ENCODE peak calls at places on chromosomes 13 and 19, in seven cellular contexts. One of them, this sample, is unnamed.

GRCh38 chr19:30811397-30812098 is 439.4 kb downstream of the ZNF536 start:
- DNase-seq in breast epithelium: no peak
- DNase-seq in hepatocyte: no peak
- DNase-seq in cardiac muscle cell: no peak
- DNase-seq in fibroblast of lung: no peak
- DNase-seq in Karpas-422: no peak
- DNase-seq in RWPE1: no peak
- DNase-seq in this sample: no peak

GRCh38 chr19:37930416-37930815 is 23.4 kb downstream of the SIPA1L3 start:
- DNase-seq in breast epithelium: no peak
- DNase-seq in hepatocyte: no peak
- DNase-seq in cardiac muscle cell: peak; percentile 46
- DNase-seq in fibroblast of lung: peak; percentile 60
- DNase-seq in Karpas-422: no peak
- DNase-seq in RWPE1: no peak
- DNase-seq in this sample: no peak

GRCh38 chr13:39894586-39894985 is 239.1 kb downstream of the COG6 start:
- DNase-seq in breast epithelium: no peak
- DNase-seq in hepatocyte: no peak
- DNase-seq in cardiac muscle cell: no peak
- DNase-seq in fibroblast of lung: no peak
- DNase-seq in Karpas-422: no peak
- DNase-seq in RWPE1: no peak
- DNase-seq in this sample: no peak

GRCh38 chr13:43085545-43085944 is 62.2 kb downstream of the DNAJC15 start:
- DNase-seq in breast epithelium: no peak
- DNase-seq in hepatocyte: peak; percentile 32
- DNase-seq in cardiac muscle cell: peak; percentile 65
- DNase-seq in fibroblast of lung: peak; percentile 26
- DNase-seq in Karpas-422: peak; percentile 74
- DNase-seq in RWPE1: peak; percentile 20
- DNase-seq in this sample: no peak

GRCh38 chr13:110702591-110703526 is 3.1 kb downstream of the CARS2 start:
- DNase-seq in breast epithelium: no peak
- DNase-seq in hepatocyte: no peak
- DNase-seq in cardiac muscle cell: peak; percentile 18
- DNase-seq in fibroblast of lung: peak; percentile 54
- DNase-seq in Karpas-422: no peak
- DNase-seq in RWPE1: no peak
- DNase-seq in this sample: no peak

GRCh38 chr13:39253774-39254173 is 215.5 kb downstream of the NHLRC3 start:
- DNase-seq in breast epithelium: no peak
- DNase-seq in hepatocyte: no peak
- DNase-seq in cardiac muscle cell: peak; percentile 46
- DNase-seq in fibroblast of lung: peak; percentile 16
- DNase-seq in Karpas-422: peak; percentile 27
- DNase-seq in RWPE1: no peak
- DNase-seq in this sample: no peak

GRCh38 chr19:34676697-34677385 is at the start of gene SCGB2B2:
- DNase-seq in breast epithelium: no peak
- DNase-seq in hepatocyte: no peak
- DNase-seq in cardiac muscle cell: no peak
- DNase-seq in fibroblast of lung: no peak
- DNase-seq in Karpas-422: no peak
- DNase-seq in RWPE1: peak; percentile 61
- DNase-seq in this sample: no peak

GRCh38 chr19:29699861-29700260 is 15.2 kb downstream of the C19orf12 start:
- DNase-seq in breast epithelium: no peak
- DNase-seq in hepatocyte: no peak
- DNase-seq in cardiac muscle cell: no peak
- DNase-seq in fibroblast of lung: no peak
- DNase-seq in Karpas-422: no peak
- DNase-seq in RWPE1: no peak
- DNase-seq in this sample: no peak

GRCh38 chr19:1952635-1953034 is 11.7 kb downstream of the CSNK1G2 start:
- DNase-seq in breast epithelium: no peak
- DNase-seq in hepatocyte: no peak
- DNase-seq in cardiac muscle cell: no peak
- DNase-seq in fibroblast of lung: no peak
- DNase-seq in Karpas-422: no peak
- DNase-seq in RWPE1: no peak
- DNase-seq in this sample: no peak

GRCh38 chr19:12092065-12092867 is 27.7 kb downstream of the ZNF844 start:
- DNase-seq in breast epithelium: peak; percentile 54
- DNase-seq in hepatocyte: peak; percentile 89
- DNase-seq in cardiac muscle cell: peak; percentile 93
- DNase-seq in fibroblast of lung: peak; percentile 89
- DNase-seq in Karpas-422: peak; percentile 96
- DNase-seq in RWPE1: peak; percentile 20
- DNase-seq in this sample: peak; percentile 58

GRCh38 chr19:9857920-9858746 is 23.0 kb downstream of the PIN1 start:
- DNase-seq in breast epithelium: no peak
- DNase-seq in hepatocyte: no peak
- DNase-seq in cardiac muscle cell: no peak
- DNase-seq in fibroblast of lung: no peak
- DNase-seq in Karpas-422: no peak
- DNase-seq in RWPE1: no peak
- DNase-seq in this sample: no peak

GRCh38 chr13:43561081-43561480 is 225.7 kb downstream of the ENOX1 start:
- DNase-seq in breast epithelium: no peak
- DNase-seq in hepatocyte: no peak
- DNase-seq in cardiac muscle cell: no peak
- DNase-seq in fibroblast of lung: no peak
- DNase-seq in Karpas-422: no peak
- DNase-seq in RWPE1: no peak
- DNase-seq in this sample: no peak

GRCh38 chr13:45296259-45296658 is 44.7 kb downstream of the TPT1 start:
- DNase-seq in breast epithelium: no peak
- DNase-seq in hepatocyte: no peak
- DNase-seq in cardiac muscle cell: no peak
- DNase-seq in fibroblast of lung: no peak
- DNase-seq in Karpas-422: no peak
- DNase-seq in RWPE1: no peak
- DNase-seq in this sample: no peak

GRCh38 chr13:98216135-98216565 is 39.1 kb upstream of the RNF113B start:
- DNase-seq in breast epithelium: no peak
- DNase-seq in hepatocyte: no peak
- DNase-seq in cardiac muscle cell: peak; percentile 24
- DNase-seq in fibroblast of lung: peak; percentile 91
- DNase-seq in Karpas-422: no peak
- DNase-seq in RWPE1: no peak
- DNase-seq in this sample: no peak

GRCh38 chr13:101623469-101624209 is 171.2 kb downstream of the ITGBL1 start:
- DNase-seq in breast epithelium: no peak
- DNase-seq in hepatocyte: no peak
- DNase-seq in cardiac muscle cell: no peak
- DNase-seq in fibroblast of lung: peak; percentile 9
- DNase-seq in Karpas-422: no peak
- DNase-seq in RWPE1: peak; percentile 16
- DNase-seq in this sample: no peak

GRCh38 chr13:44317752-44318550 is 55.7 kb upstream of the SERP2 start:
- DNase-seq in breast epithelium: no peak
- DNase-seq in hepatocyte: no peak
- DNase-seq in cardiac muscle cell: no peak
- DNase-seq in fibroblast of lung: peak; percentile 89
- DNase-seq in Karpas-422: no peak
- DNase-seq in RWPE1: no peak
- DNase-seq in this sample: no peak

GRCh38 chr19:13103961-13104847 is 1.5 kb upstream of the LYL1 start:
- DNase-seq in breast epithelium: no peak
- DNase-seq in hepatocyte: no peak
- DNase-seq in cardiac muscle cell: no peak
- DNase-seq in fibroblast of lung: no peak
- DNase-seq in Karpas-422: peak; percentile 93
- DNase-seq in RWPE1: no peak
- DNase-seq in this sample: no peak

GRCh38 chr19:46383846-46384245 is 29.5 kb downstream of the CCDC8 start:
- DNase-seq in breast epithelium: no peak
- DNase-seq in hepatocyte: no peak
- DNase-seq in cardiac muscle cell: no peak
- DNase-seq in fibroblast of lung: no peak
- DNase-seq in Karpas-422: no peak
- DNase-seq in RWPE1: no peak
- DNase-seq in this sample: no peak

GRCh38 chr19:11478167-11479089 is 2.4 kb downstream of the ELAVL3 start:
- DNase-seq in breast epithelium: no peak
- DNase-seq in hepatocyte: no peak
- DNase-seq in cardiac muscle cell: no peak
- DNase-seq in fibroblast of lung: no peak
- DNase-seq in Karpas-422: no peak
- DNase-seq in RWPE1: no peak
- DNase-seq in this sample: no peak

GRCh38 chr19:2077833-2078619 is 18.1 kb downstream of the MOB3A start:
- DNase-seq in breast epithelium: no peak
- DNase-seq in hepatocyte: no peak
- DNase-seq in cardiac muscle cell: no peak
- DNase-seq in fibroblast of lung: no peak
- DNase-seq in Karpas-422: no peak
- DNase-seq in RWPE1: no peak
- DNase-seq in this sample: no peak

GRCh38 chr19:15672580-15673175 is at the start of gene CYP4F12:
- DNase-seq in breast epithelium: peak; percentile 46
- DNase-seq in hepatocyte: peak; percentile 11
- DNase-seq in cardiac muscle cell: peak; percentile 81
- DNase-seq in fibroblast of lung: no peak
- DNase-seq in Karpas-422: peak; percentile 73
- DNase-seq in RWPE1: peak; percentile 60
- DNase-seq in this sample: peak; percentile 80

GRCh38 chr19:6103217-6103644 is 7.1 kb downstream of the RFX2 start:
- DNase-seq in breast epithelium: peak; percentile 86
- DNase-seq in hepatocyte: no peak
- DNase-seq in cardiac muscle cell: peak; percentile 91
- DNase-seq in fibroblast of lung: peak; percentile 94
- DNase-seq in Karpas-422: no peak
- DNase-seq in RWPE1: peak; percentile 90
- DNase-seq in this sample: peak; percentile 69

GRCh38 chr19:18760440-18761383 is 30.4 kb downstream of the COMP start:
- DNase-seq in breast epithelium: no peak
- DNase-seq in hepatocyte: no peak
- DNase-seq in cardiac muscle cell: no peak
- DNase-seq in fibroblast of lung: no peak
- DNase-seq in Karpas-422: no peak
- DNase-seq in RWPE1: no peak
- DNase-seq in this sample: no peak

GRCh38 chr13:73754727-73755292 is 379.4 kb downstream of the KLF12 start:
- DNase-seq in breast epithelium: no peak
- DNase-seq in hepatocyte: peak; percentile 81
- DNase-seq in cardiac muscle cell: peak; percentile 77
- DNase-seq in fibroblast of lung: peak; percentile 56
- DNase-seq in Karpas-422: peak; percentile 88
- DNase-seq in RWPE1: peak; percentile 34
- DNase-seq in this sample: peak; percentile 79

GRCh38 chr13:33279898-33280549 is 5.5 kb downstream of the STARD13 start:
- DNase-seq in breast epithelium: peak; percentile 54
- DNase-seq in hepatocyte: peak; percentile 50
- DNase-seq in cardiac muscle cell: peak; percentile 50
- DNase-seq in fibroblast of lung: peak; percentile 86
- DNase-seq in Karpas-422: no peak
- DNase-seq in RWPE1: peak; percentile 73
- DNase-seq in this sample: no peak
- H3K27ac ChIP-seq in breast epithelium: peak overlapping the region; percentile 84
- H3K27ac ChIP-seq in hepatocyte: peak overlapping the region; percentile 58
- H3K27ac ChIP-seq in cardiac muscle cell: no peak overlapping the region
- H3K27ac ChIP-seq in fibroblast of lung: peak overlapping the region; percentile 70
- H3K27ac ChIP-seq in Karpas-422: no peak overlapping the region
- H3K27ac ChIP-seq in RWPE1: no peak overlapping the region
- H3K27ac ChIP-seq in this sample: peak overlapping the region; percentile 48

GRCh38 chr19:17469092-17469370 is 1.3 kb upstream of the SLC27A1 start:
- DNase-seq in breast epithelium: no peak
- DNase-seq in hepatocyte: no peak
- DNase-seq in cardiac muscle cell: no peak
- DNase-seq in fibroblast of lung: no peak
- DNase-seq in Karpas-422: no peak
- DNase-seq in RWPE1: no peak
- DNase-seq in this sample: no peak

GRCh38 chr19:17469371-17470203 is 737 bp upstream of the SLC27A1 start:
- DNase-seq in breast epithelium: peak; percentile 97
- DNase-seq in hepatocyte: peak; percentile 96
- DNase-seq in cardiac muscle cell: peak; percentile 98
- DNase-seq in fibroblast of lung: peak; percentile 93
- DNase-seq in Karpas-422: peak; percentile 97
- DNase-seq in RWPE1: peak; percentile 97
- DNase-seq in this sample: peak; percentile 99

GRCh38 chr19:17470204-17470841 is at the start of gene SLC27A1:
- DNase-seq in breast epithelium: peak; percentile 100
- DNase-seq in hepatocyte: peak; percentile 100
- DNase-seq in cardiac muscle cell: peak; percentile 100
- DNase-seq in fibroblast of lung: peak; percentile 98
- DNase-seq in Karpas-422: peak; percentile 99
- DNase-seq in RWPE1: peak; percentile 97
- DNase-seq in this sample: peak; percentile 98

GRCh38 chr19:17473041-17473440 is 2.7 kb downstream of the SLC27A1 start:
- DNase-seq in breast epithelium: no peak
- DNase-seq in hepatocyte: no peak
- DNase-seq in cardiac muscle cell: peak; percentile 82
- DNase-seq in fibroblast of lung: peak; percentile 87
- DNase-seq in Karpas-422: no peak
- DNase-seq in RWPE1: no peak
- DNase-seq in this sample: no peak

GRCh38 chr19:17471410-17472125 is 1.2 kb downstream of the SLC27A1 start:
- DNase-seq in breast epithelium: no peak
- DNase-seq in hepatocyte: no peak
- DNase-seq in cardiac muscle cell: no peak
- DNase-seq in fibroblast of lung: no peak
- DNase-seq in Karpas-422: no peak
- DNase-seq in RWPE1: no peak
- DNase-seq in this sample: no peak
- H3K27ac ChIP-seq in breast epithelium: peak overlapping the region; percentile 93
- H3K27ac ChIP-seq in hepatocyte: no peak overlapping the region
- H3K27ac ChIP-seq in cardiac muscle cell: no peak overlapping the region
- H3K27ac ChIP-seq in fibroblast of lung: no peak overlapping the region
- H3K27ac ChIP-seq in Karpas-422: no peak overlapping the region
- H3K27ac ChIP-seq in RWPE1: peak overlapping the region; percentile 99
- H3K27ac ChIP-seq in this sample: peak overlapping the region; percentile 88

DNA sequence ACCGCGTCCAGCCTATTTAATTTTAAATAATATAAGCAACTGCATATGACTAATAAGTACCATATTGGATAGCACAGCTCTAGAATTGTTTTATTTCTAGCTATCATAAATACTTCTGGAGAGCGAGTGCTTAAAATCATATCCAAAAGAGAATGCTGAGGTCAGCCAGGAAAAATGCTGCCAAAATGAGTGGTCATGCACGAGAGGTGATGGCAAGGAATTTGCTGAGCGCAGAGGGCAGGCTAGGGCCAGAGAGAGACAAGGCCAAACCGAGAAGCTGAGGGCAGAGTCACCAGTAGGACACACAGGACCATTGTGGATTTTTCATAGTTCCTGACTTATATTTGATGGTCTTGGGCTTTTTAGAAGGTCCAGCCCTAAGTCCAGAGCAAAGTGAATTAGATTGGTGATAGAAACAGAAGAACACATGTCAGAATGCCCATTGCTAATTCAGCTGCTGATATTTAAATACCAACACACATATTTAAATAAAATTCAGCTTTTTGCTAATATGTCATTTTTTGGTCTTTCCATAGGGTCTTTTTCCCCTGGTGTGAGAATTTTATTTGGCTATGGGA is 33.6 kb upstream of the UBL3 start:
- DNase-seq in breast epithelium: no peak
- DNase-seq in hepatocyte: no peak
- DNase-seq in cardiac muscle cell: peak; percentile 25
- DNase-seq in fibroblast of lung: peak; percentile 52
- DNase-seq in Karpas-422: no peak
- DNase-seq in RWPE1: no peak
- DNase-seq in this sample: no peak
- H3K27ac ChIP-seq in breast epithelium: peak overlapping the region; percentile 5
- H3K27ac ChIP-seq in hepatocyte: no peak overlapping the region
- H3K27ac ChIP-seq in cardiac muscle cell: no peak overlapping the region
- H3K27ac ChIP-seq in fibroblast of lung: no peak overlapping the region
- H3K27ac ChIP-seq in Karpas-422: no peak overlapping the region
- H3K27ac ChIP-seq in RWPE1: no peak overlapping the region
- H3K27ac ChIP-seq in this sample: peak overlapping the region; percentile 51

GRCh38 chr19:23771761-23772667 is 13.3 kb upstream of the ZNF681 start:
- DNase-seq in breast epithelium: no peak
- DNase-seq in hepatocyte: no peak
- DNase-seq in cardiac muscle cell: no peak
- DNase-seq in fibroblast of lung: no peak
- DNase-seq in Karpas-422: no peak
- DNase-seq in RWPE1: no peak
- DNase-seq in this sample: no peak
- H3K27ac ChIP-seq in breast epithelium: no peak overlapping the region
- H3K27ac ChIP-seq in hepatocyte: peak overlapping the region; percentile 63
- H3K27ac ChIP-seq in cardiac muscle cell: no peak overlapping the region
- H3K27ac ChIP-seq in fibroblast of lung: no peak overlapping the region
- H3K27ac ChIP-seq in Karpas-422: no peak overlapping the region
- H3K27ac ChIP-seq in RWPE1: no peak overlapping the region
- H3K27ac ChIP-seq in this sample: no peak overlapping the region

This sample was measured in tibial nerve.